ENCODE peak calls at places on chromosomes 4 and X, in six cellular contexts. One of them, this sample, is unnamed.

GRCh38 chrX:112120737-112121136 is 38.2 kb upstream of the TRPC5 start:
- DNase-seq in stimulated activated CD4-positive, alpha-beta T cell treated with anti-CD3 and anti-CD28 coated beads, Interleukin-4, amount 100 ng/mL, for 1 hour: no peak
- DNase-seq in lung microvascular endothelial cell: no peak
- DNase-seq in nucleus accumbens: no peak
- DNase-seq in activated effector memory CD4-positive, alpha-beta T cell treated with Interleukin-2 at 50 U/mL for 16 hours: no peak
- DNase-seq in NCI-H748 treated with DMSO at 0.1 percent for 48 hours: no peak
- DNase-seq in this sample: peak; percentile 1

GRCh38 chr4:105495667-105496066 is 21.8 kb upstream of the PPA2 start:
- DNase-seq in nucleus accumbens: no peak
- DNase-seq in lung microvascular endothelial cell: no peak
- DNase-seq in activated effector memory CD4-positive, alpha-beta T cell treated with Interleukin-2 at 50 U/mL for 16 hours: no peak
- DNase-seq in NCI-H748 treated with DMSO at 0.1 percent for 48 hours: no peak
- DNase-seq in stimulated activated CD4-positive, alpha-beta T cell treated with anti-CD3 and anti-CD28 coated beads, Interleukin-4, amount 100 ng/mL, for 1 hour: no peak
- DNase-seq in this sample: no peak

GRCh38 chr4:10100734-10101216 is 15.8 kb downstream of the WDR1 start:
- DNase-seq in activated effector memory CD4-positive, alpha-beta T cell treated with Interleukin-2 at 50 U/mL for 16 hours: no peak
- DNase-seq in stimulated activated CD4-positive, alpha-beta T cell treated with anti-CD3 and anti-CD28 coated beads, Interleukin-4, amount 100 ng/mL, for 1 hour: no peak
- DNase-seq in nucleus accumbens: no peak
- DNase-seq in lung microvascular endothelial cell: no peak
- DNase-seq in NCI-H748 treated with DMSO at 0.1 percent for 48 hours: no peak
- DNase-seq in this sample: no peak

GRCh38 chrX:73877687-73878086 is 314.7 kb downstream of the CHIC1 start:
- DNase-seq in lung microvascular endothelial cell: no peak
- DNase-seq in NCI-H748 treated with DMSO at 0.1 percent for 48 hours: no peak
- DNase-seq in activated effector memory CD4-positive, alpha-beta T cell treated with Interleukin-2 at 50 U/mL for 16 hours: no peak
- DNase-seq in stimulated activated CD4-positive, alpha-beta T cell treated with anti-CD3 and anti-CD28 coated beads, Interleukin-4, amount 100 ng/mL, for 1 hour: no peak
- DNase-seq in nucleus accumbens: no peak
- DNase-seq in this sample: no peak

GRCh38 chr4:528835-529234 is 29.8 kb downstream of the PIGG start:
- DNase-seq in stimulated activated CD4-positive, alpha-beta T cell treated with anti-CD3 and anti-CD28 coated beads, Interleukin-4, amount 100 ng/mL, for 1 hour: no peak
- DNase-seq in nucleus accumbens: no peak
- DNase-seq in activated effector memory CD4-positive, alpha-beta T cell treated with Interleukin-2 at 50 U/mL for 16 hours: no peak
- DNase-seq in NCI-H748 treated with DMSO at 0.1 percent for 48 hours: no peak
- DNase-seq in lung microvascular endothelial cell: no peak
- DNase-seq in this sample: no peak

GRCh38 chr4:169649545-169650226 is 29.3 kb downstream of the CLCN3 start:
- DNase-seq in activated effector memory CD4-positive, alpha-beta T cell treated with Interleukin-2 at 50 U/mL for 16 hours: no peak
- DNase-seq in lung microvascular endothelial cell: no peak
- DNase-seq in NCI-H748 treated with DMSO at 0.1 percent for 48 hours: no peak
- DNase-seq in nucleus accumbens: no peak
- DNase-seq in stimulated activated CD4-positive, alpha-beta T cell treated with anti-CD3 and anti-CD28 coated beads, Interleukin-4, amount 100 ng/mL, for 1 hour: no peak
- DNase-seq in this sample: peak; percentile 58

GRCh38 chr4:114606240-114606639 is 7.6 kb downstream of the UGT8 start:
- DNase-seq in NCI-H748 treated with DMSO at 0.1 percent for 48 hours: peak; percentile 91
- DNase-seq in nucleus accumbens: no peak
- DNase-seq in stimulated activated CD4-positive, alpha-beta T cell treated with anti-CD3 and anti-CD28 coated beads, Interleukin-4, amount 100 ng/mL, for 1 hour: no peak
- DNase-seq in lung microvascular endothelial cell: no peak
- DNase-seq in activated effector memory CD4-positive, alpha-beta T cell treated with Interleukin-2 at 50 U/mL for 16 hours: no peak
- DNase-seq in this sample: no peak

GRCh38 chr4:47639531-47639930 is 154.5 kb downstream of the ATP10D start:
- DNase-seq in stimulated activated CD4-positive, alpha-beta T cell treated with anti-CD3 and anti-CD28 coated beads, Interleukin-4, amount 100 ng/mL, for 1 hour: no peak
- DNase-seq in lung microvascular endothelial cell: no peak
- DNase-seq in nucleus accumbens: no peak
- DNase-seq in activated effector memory CD4-positive, alpha-beta T cell treated with Interleukin-2 at 50 U/mL for 16 hours: no peak
- DNase-seq in NCI-H748 treated with DMSO at 0.1 percent for 48 hours: no peak
- DNase-seq in this sample: no peak

GRCh38 chrX:643911-644303 is 13.3 kb downstream of the SHOX start:
- DNase-seq in stimulated activated CD4-positive, alpha-beta T cell treated with anti-CD3 and anti-CD28 coated beads, Interleukin-4, amount 100 ng/mL, for 1 hour: no peak
- DNase-seq in NCI-H748 treated with DMSO at 0.1 percent for 48 hours: no peak
- DNase-seq in activated effector memory CD4-positive, alpha-beta T cell treated with Interleukin-2 at 50 U/mL for 16 hours: no peak
- DNase-seq in lung microvascular endothelial cell: no peak
- DNase-seq in nucleus accumbens: no peak
- DNase-seq in this sample: no peak

GRCh38 chr4:123536225-123536624 is 139.6 kb downstream of the SPRY1 start:
- DNase-seq in lung microvascular endothelial cell: no peak
- DNase-seq in nucleus accumbens: no peak
- DNase-seq in activated effector memory CD4-positive, alpha-beta T cell treated with Interleukin-2 at 50 U/mL for 16 hours: no peak
- DNase-seq in stimulated activated CD4-positive, alpha-beta T cell treated with anti-CD3 and anti-CD28 coated beads, Interleukin-4, amount 100 ng/mL, for 1 hour: no peak
- DNase-seq in NCI-H748 treated with DMSO at 0.1 percent for 48 hours: no peak
- DNase-seq in this sample: no peak

GRCh38 chr4:1047106-1047975 is 35.9 kb downstream of the FGFRL1 start:
- DNase-seq in lung microvascular endothelial cell: peak; percentile 63
- DNase-seq in nucleus accumbens: no peak
- DNase-seq in stimulated activated CD4-positive, alpha-beta T cell treated with anti-CD3 and anti-CD28 coated beads, Interleukin-4, amount 100 ng/mL, for 1 hour: no peak
- DNase-seq in NCI-H748 treated with DMSO at 0.1 percent for 48 hours: no peak
- DNase-seq in activated effector memory CD4-positive, alpha-beta T cell treated with Interleukin-2 at 50 U/mL for 16 hours: no peak
- DNase-seq in this sample: peak; percentile 84

GRCh38 chr4:24186466-24186865 is 296.6 kb upstream of the PPARGC1A start:
- DNase-seq in nucleus accumbens: no peak
- DNase-seq in stimulated activated CD4-positive, alpha-beta T cell treated with anti-CD3 and anti-CD28 coated beads, Interleukin-4, amount 100 ng/mL, for 1 hour: no peak
- DNase-seq in lung microvascular endothelial cell: no peak
- DNase-seq in activated effector memory CD4-positive, alpha-beta T cell treated with Interleukin-2 at 50 U/mL for 16 hours: no peak
- DNase-seq in NCI-H748 treated with DMSO at 0.1 percent for 48 hours: no peak
- DNase-seq in this sample: no peak

GRCh38 chr4:100348472-100348871 is 158.2 kb upstream of the DDIT4L start:
- DNase-seq in nucleus accumbens: no peak
- DNase-seq in NCI-H748 treated with DMSO at 0.1 percent for 48 hours: no peak
- DNase-seq in activated effector memory CD4-positive, alpha-beta T cell treated with Interleukin-2 at 50 U/mL for 16 hours: no peak
- DNase-seq in stimulated activated CD4-positive, alpha-beta T cell treated with anti-CD3 and anti-CD28 coated beads, Interleukin-4, amount 100 ng/mL, for 1 hour: no peak
- DNase-seq in lung microvascular endothelial cell: peak; percentile 88
- DNase-seq in this sample: no peak

GRCh38 chr4:26839534-26839951 is 21.1 kb upstream of the STIM2 start:
- DNase-seq in nucleus accumbens: no peak
- DNase-seq in activated effector memory CD4-positive, alpha-beta T cell treated with Interleukin-2 at 50 U/mL for 16 hours: no peak
- DNase-seq in stimulated activated CD4-positive, alpha-beta T cell treated with anti-CD3 and anti-CD28 coated beads, Interleukin-4, amount 100 ng/mL, for 1 hour: no peak
- DNase-seq in NCI-H748 treated with DMSO at 0.1 percent for 48 hours: no peak
- DNase-seq in lung microvascular endothelial cell: no peak
- DNase-seq in this sample: no peak

GRCh38 chr4:67198757-67199156 is 346.5 kb downstream of the CENPC start:
- DNase-seq in activated effector memory CD4-positive, alpha-beta T cell treated with Interleukin-2 at 50 U/mL for 16 hours: no peak
- DNase-seq in NCI-H748 treated with DMSO at 0.1 percent for 48 hours: no peak
- DNase-seq in lung microvascular endothelial cell: peak; percentile 8
- DNase-seq in nucleus accumbens: no peak
- DNase-seq in stimulated activated CD4-positive, alpha-beta T cell treated with anti-CD3 and anti-CD28 coated beads, Interleukin-4, amount 100 ng/mL, for 1 hour: no peak
- DNase-seq in this sample: no peak